ENCODE peak calls at places on chromosome 13, in five cellular contexts. U is effector CD4-positive, alpha-beta T cell; V is H54; N is germinal center; M is kidney glomerular epithelial cell. D is an unnamed sample.

GRCh38 chr13:88097541-88097940 is 426.4 kb downstream of the SLITRK5 start:
- DNase-seq in U (no peak), N (no peak), V (no peak), M (no peak), D (no peak)

GRCh38 chr13:35978607-35979316 is 152.4 kb downstream of the DCLK1 start:
- DNase-seq in V (no peak), N (peak), U (no peak), M (peak), D (peak)

GRCh38 chr13:59425211-59425721 is 738.5 kb downstream of the DIAPH3 start:
- DNase-seq in V (no peak), U (no peak), M (no peak), N (no peak), D (peak)

GRCh38 chr13:50915562-50915961 is 6.0 kb downstream of the RNASEH2B start:
- DNase-seq in M (no peak), N (peak), V (no peak), U (peak), D (no peak)

GRCh38 chr13:100234006-100234405 is 145.1 kb downstream of the PCCA start:
- DNase-seq in V (no peak), N (no peak), M (no peak), U (no peak), D (no peak)

GRCh38 chr13:77429320-77430142 is 102.6 kb upstream of the MYCBP2 start:
- DNase-seq in U (no peak), V (no peak), M (no peak), N (peak), D (no peak)

GRCh38 chr13:103102482-103102881 is 36.3 kb upstream of the SLC10A2 start:
- DNase-seq in V (no peak), N (no peak), M (no peak), U (no peak), D (peak)

GRCh38 chr13:36531746-36532486 is 99.6 kb downstream of the CCNA1 start:
- DNase-seq in U (no peak), N (no peak), M (no peak), V (no peak), D (peak)

GRCh38 chr13:60798503-60798902 is 401.5 kb downstream of the TDRD3 start:
- DNase-seq in U (no peak), M (no peak), N (no peak), V (no peak), D (no peak)

GRCh38 chr13:84896128-84896527 is 903.1 kb downstream of the SLITRK6 start:
- DNase-seq in V (no peak), N (no peak), M (peak), U (no peak), D (peak)

GRCh38 chr13:110832531-110832930 is 82.3 kb downstream of the ANKRD10 start:
- DNase-seq in M (no peak), V (no peak), U (no peak), N (no peak), D (no peak)

GRCh38 chr13:109647046-109647445 is 139.3 kb downstream of the IRS2 start:
- DNase-seq in M (no peak), U (no peak), V (no peak), N (no peak), D (peak)

GRCh38 chr13:99991013-99991805 is 9.6 kb downstream of the ZIC2 start:
- DNase-seq in M (no peak), V (no peak), N (no peak), U (no peak), D (no peak)

GRCh38 chr13:94968040-94968756 is 255.9 kb upstream of the SOX21 start:
- DNase-seq in V (peak), N (no peak), M (no peak), U (no peak), D (no peak)

GRCh38 chr13:104385409-104385808 is 1319.2 kb upstream of the SLC10A2 start:
- DNase-seq in U (no peak), M (peak), N (no peak), V (no peak), D (peak)

GRCh38 chr13:30679483-30680330 is 55.6 kb upstream of the ALOX5AP start:
- DNase-seq in V (no peak), N (peak), M (no peak), U (no peak), D (peak)

GRCh38 chr13:78881746-78882145 is 222.8 kb upstream of the OBI1 start:
- DNase-seq in N (no peak), M (no peak), U (no peak), V (no peak), D (no peak)

GRCh38 chr13:51502206-51502651 is 49.4 kb upstream of the INTS6 start:
- DNase-seq in V (no peak), U (no peak), M (no peak), N (no peak), D (peak)

GRCh38 chr13:113535381-113535781 is 44.9 kb upstream of the DCUN1D2 start:
- DNase-seq in U (no peak), M (no peak), V (no peak), N (no peak), D (no peak)

GRCh38 chr13:96527497-96527896 is 437.6 kb downstream of the HS6ST3 start:
- DNase-seq in M (no peak), N (no peak), U (no peak), V (no peak), D (no peak)

GRCh38 chr13:29073762-29074161 is 253.6 kb downstream of the MTUS2 start:
- DNase-seq in M (no peak), U (no peak), V (no peak), N (no peak), D (no peak)

GRCh38 chr13:24264976-24265375 is 44.4 kb upstream of the C1QTNF9 start:
- DNase-seq in U (peak), V (no peak), N (no peak), M (no peak), D (peak)

GRCh38 chr13:31476266-31476665 is 263.1 kb upstream of the RXFP2 start:
- DNase-seq in N (no peak), M (no peak), V (no peak), U (no peak), D (no peak)

GRCh38 chr13:59301166-59301551 is 862.6 kb downstream of the DIAPH3 start:
- DNase-seq in V (no peak), U (no peak), M (no peak), N (no peak), D (peak)

GRCh38 chr13:52851153-52851962 is 2.9 kb upstream of the PCDH8 start:
- DNase-seq in U (no peak), V (no peak), M (peak), N (no peak), D (peak)

GRCh38 chr13:39603424-39603947 is 493 bp upstream of the LHFPL6 start:
- DNase-seq in U (no peak), M (peak), V (no peak), N (no peak), D (no peak)

GRCh38 chr13:35797946-35798345 is 321.5 kb upstream of the MAB21L1 start:
- DNase-seq in M (no peak), N (no peak), U (no peak), V (no peak), D (no peak)

GRCh38 chr13:57437587-57437986 is 194.0 kb upstream of the PCDH17 start:
- DNase-seq in N (no peak), V (no peak), M (no peak), U (no peak), D (no peak)

D was measured in kidney tubule cell.